ENCODE peak calls at places on chromosomes 16 and 17, in seven cellular contexts. I is uterus, C is kidney, V is transverse colon, G is fibroblast of lung, U is GM12865, D is progenitor cell of endocrine pancreas. Q is an unnamed sample.

GRCh38 chr17:8789743-8790142 is 9.4 kb downstream of the MFSD6L start:
- DNase-seq in I (no peak), C (no peak), V (no peak), G (no peak), U (no peak), D (no peak), Q (no peak)

GRCh38 chr16:86833136-86833535 is 254.8 kb downstream of the FOXL1 start:
- DNase-seq in I (no peak), C (no peak), V (no peak), G (peak; percentile 30), U (no peak), D (no peak), Q (no peak)

GRCh38 chr16:85928411-85928820 is 29.5 kb downstream of the IRF8 start:
- DNase-seq in I (peak; percentile 43), C (peak; percentile 62), V (peak; percentile 27), G (no peak), U (no peak), D (no peak), Q (no peak)

GRCh38 chr17:76826290-76827138 is 41.7 kb upstream of the MGAT5B start:
- DNase-seq in I (no peak), C (no peak), V (no peak), G (no peak), U (no peak), D (no peak), Q (no peak)

GRCh38 chr17:34163681-34164080 is 91.4 kb upstream of the CCL2 start:
- DNase-seq in I (no peak), C (no peak), V (no peak), G (peak; percentile 11), U (peak; percentile 10), D (no peak), Q (no peak)

GRCh38 chr17:41360291-41360995 is 9.2 kb downstream of the KRT33B start:
- DNase-seq in I (no peak), C (no peak), V (no peak), G (peak; percentile 97), U (no peak), D (no peak), Q (no peak)

GRCh38 chr16:63461248-63461841 is 1425.1 kb upstream of the CDH8 start:
- DNase-seq in I (peak; percentile 27), C (no peak), V (no peak), G (peak; percentile 36), U (no peak), D (peak; percentile 12), Q (no peak)

GRCh38 chr16:67470314-67470713 is 10.6 kb downstream of the ATP6V0D1 start:
- DNase-seq in I (no peak), C (peak; percentile 92), V (no peak), G (no peak), U (no peak), D (no peak), Q (no peak)

GRCh38 chr16:12311887-12312286 is 335.4 kb downstream of the SNX29 start:
- DNase-seq in I (no peak), C (no peak), V (no peak), G (no peak), U (no peak), D (no peak), Q (no peak)

GRCh38 chr17:9982159-9982558 is 77.1 kb upstream of the RCVRN start:
- DNase-seq in I (no peak), C (no peak), V (peak; percentile 15), G (no peak), U (peak; percentile 47), D (no peak), Q (no peak)

GRCh38 chr16:4106516-4106915 is 9.7 kb downstream of the ADCY9 start:
- DNase-seq in I (no peak), C (no peak), V (no peak), G (no peak), U (no peak), D (no peak), Q (no peak)

DNA sequence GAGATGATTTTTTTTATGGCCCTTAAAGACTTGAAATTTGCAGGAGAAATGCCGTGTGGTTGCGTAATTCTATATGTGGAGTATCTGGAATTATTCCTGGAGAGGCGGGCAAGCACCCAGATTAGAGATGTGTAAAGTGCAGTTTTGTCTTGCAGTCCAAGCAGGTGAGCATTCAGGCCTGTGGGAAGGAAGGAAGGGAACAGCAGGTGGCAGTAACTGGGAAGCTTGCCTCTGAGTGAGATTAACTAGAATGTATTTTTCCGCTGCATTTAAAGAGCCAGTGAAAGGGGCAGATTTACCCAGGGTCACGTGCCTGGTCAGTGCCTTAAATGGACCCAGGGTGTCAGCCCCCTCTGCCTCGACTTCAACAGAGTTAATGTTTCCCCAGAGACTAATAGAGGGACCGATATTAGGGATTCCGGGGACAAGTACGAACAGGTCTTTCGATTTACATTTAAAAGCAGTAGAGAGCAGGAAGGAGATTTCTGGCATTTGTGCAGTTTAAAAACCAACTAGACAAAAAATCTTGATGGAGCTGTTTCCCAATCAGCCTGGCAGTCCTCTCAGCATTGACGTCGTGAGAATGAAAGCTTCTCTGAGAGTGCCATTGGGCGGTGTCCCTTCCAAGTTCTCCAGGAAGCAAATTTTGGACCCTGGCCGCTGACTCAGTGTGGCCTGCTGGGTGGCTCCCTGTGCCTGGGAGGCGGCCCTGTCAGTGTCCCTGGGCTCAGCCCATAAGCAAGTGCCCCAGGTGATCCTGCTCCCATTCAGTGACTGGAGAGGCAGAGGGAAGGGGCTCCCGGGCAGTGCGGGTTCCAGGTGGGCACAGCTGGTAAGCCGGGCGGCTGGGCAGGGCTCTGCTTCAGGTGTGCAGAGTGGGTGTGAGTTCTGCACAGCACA is 38.2 kb downstream of the KSR1 start:
- DNase-seq in I (peak; percentile 43), C (peak; percentile 92), V (peak; percentile 92), G (peak; percentile 57), U (no peak), D (peak; percentile 34), Q (no peak)
- TF ChIP-seq CTCF in I (no peak), C (peak; percentile 63), V (peak; percentile 75), G (peak; percentile 35), U (no peak), D (peak; percentile 53), Q (no peak)

GRCh38 chr16:9302102-9302501 is 210.7 kb downstream of the HAPSTR1 start:
- DNase-seq in I (no peak), C (peak; percentile 70), V (peak; percentile 58), G (no peak), U (no peak), D (no peak), Q (no peak)

GRCh38 chr16:9300252-9300651 is 208.8 kb downstream of the HAPSTR1 start:
- DNase-seq in I (no peak), C (no peak), V (no peak), G (no peak), U (no peak), D (no peak), Q (no peak)

GRCh38 chr16:9296273-9296593 is 204.8 kb downstream of the HAPSTR1 start:
- DNase-seq in I (no peak), C (no peak), V (no peak), G (no peak), U (no peak), D (no peak), Q (no peak)

GRCh38 chr16:9297437-9298113 is 206.1 kb downstream of the HAPSTR1 start:
- DNase-seq in I (peak; percentile 18), C (peak; percentile 67), V (no peak), G (no peak), U (no peak), D (no peak), Q (no peak)
- TF ChIP-seq CTCF in I (peak; percentile 49), C (peak; percentile 71), V (peak; percentile 42), G (no peak), U (peak; percentile 23), D (peak; percentile 52), Q (peak; percentile 46)

DNA sequence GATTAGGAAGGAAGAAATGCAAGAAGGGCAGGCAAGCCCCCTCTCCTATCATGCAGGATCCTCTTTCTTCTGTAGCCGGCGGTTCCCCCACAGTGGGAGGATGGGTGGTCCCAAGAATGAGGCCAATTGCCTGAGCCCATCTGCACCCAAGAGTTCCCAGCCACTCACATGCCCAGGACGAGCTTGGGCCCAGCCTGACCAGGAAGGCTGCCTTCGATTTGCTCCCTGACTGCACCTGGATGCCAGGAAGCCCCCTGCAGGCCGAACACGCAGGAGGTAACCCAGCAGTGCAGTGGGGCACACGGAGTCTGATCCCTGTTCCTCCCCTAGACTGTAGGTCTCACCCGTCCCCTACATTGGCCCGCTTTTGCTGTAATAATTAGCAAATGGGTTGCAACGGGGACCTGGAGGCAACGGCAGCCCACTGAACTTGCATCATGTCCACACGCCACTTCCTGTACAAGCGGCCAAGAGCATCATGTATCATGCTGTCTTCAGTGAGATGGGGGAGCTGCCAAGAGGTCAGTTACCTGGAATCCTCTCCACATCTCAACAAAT is 67.5 kb downstream of the AMFR start:
- DNase-seq in I (no peak), C (peak; percentile 72), V (peak; percentile 7), G (no peak), U (peak; percentile 28), D (no peak), Q (peak; percentile 36)
- TF ChIP-seq CTCF in I (no peak), C (no peak), V (no peak), G (no peak), U (peak; percentile 30), D (peak; percentile 33), Q (no peak)

GRCh38 chr17:57125406-57125805 is 40.4 kb downstream of the AKAP1 start:
- DNase-seq in I (no peak), C (no peak), V (no peak), G (no peak), U (no peak), D (no peak), Q (no peak)

GRCh38 chr17:57124053-57124452 is 39.0 kb downstream of the AKAP1 start:
- DNase-seq in I (no peak), C (no peak), V (no peak), G (no peak), U (no peak), D (no peak), Q (no peak)

GRCh38 chr17:57120814-57121213 is 35.8 kb downstream of the AKAP1 start:
- DNase-seq in I (no peak), C (no peak), V (no peak), G (no peak), U (no peak), D (no peak), Q (no peak)

GRCh38 chr17:57117798-57118197 is 32.8 kb downstream of the AKAP1 start:
- DNase-seq in I (no peak), C (no peak), V (no peak), G (no peak), U (no peak), D (no peak), Q (no peak)

GRCh38 chr17:57121308-57122042 is 36.4 kb downstream of the AKAP1 start:
- DNase-seq in I (no peak), C (no peak), V (no peak), G (peak; percentile 39), U (peak; percentile 32), D (peak; percentile 35), Q (no peak)
- TF ChIP-seq CTCF in I (peak; percentile 39), C (peak; percentile 26), V (peak; percentile 21), G (peak; percentile 78), U (peak; percentile 40), D (peak; percentile 67), Q (peak; percentile 57)

GRCh38 chr17:56350592-56350991 is 197.3 kb downstream of the ANKFN1 start:
- DNase-seq in I (no peak), C (no peak), V (no peak), G (no peak), U (no peak), D (no peak), Q (no peak)

GRCh38 chr17:56347646-56348045 is 194.4 kb downstream of the ANKFN1 start:
- DNase-seq in I (no peak), C (no peak), V (no peak), G (no peak), U (no peak), D (no peak), Q (no peak)

GRCh38 chr17:56351675-56352074 is 198.4 kb downstream of the ANKFN1 start:
- DNase-seq in I (no peak), C (no peak), V (no peak), G (no peak), U (no peak), D (no peak), Q (no peak)
- TF ChIP-seq CTCF in I (no peak), C (no peak), V (no peak), G (no peak), U (no peak), D (no peak), Q (no peak)

GRCh38 chr16:73036074-73036826 is 11.7 kb downstream of the ZFHX3 start:
- DNase-seq in I (no peak), C (peak; percentile 76), V (no peak), G (no peak), U (peak; percentile 91), D (no peak), Q (no peak)
- TF ChIP-seq CTCF in I (no peak), C (no peak), V (no peak), G (no peak), U (peak; percentile 22), D (no peak), Q (no peak)

Q was measured in mesothelial cell of epicardium.